ENCODE peak calls at places on chromosomes 2 and 18, in seven cellular contexts. C, U, D, P, H, Q and T are unnamed samples.

GRCh38 chr2:81194176-81194575 is 889.6 kb upstream of the LRRTM1 start:
- DNase-seq in C (no peak), U (no peak), D (no peak), P (no peak), H (no peak), Q (no peak), T (no peak)

GRCh38 chr2:204027105-204027504 is 90.5 kb downstream of the ICOS start:
- DNase-seq in C (no peak), U (peak; percentile 62), D (no peak), P (peak; percentile 13), H (no peak), Q (peak; percentile 23), T (peak; percentile 68)

GRCh38 chr2:203590496-203590895 is 55.4 kb upstream of the RAPH1 start:
- DNase-seq in C (no peak), U (no peak), D (no peak), P (no peak), H (no peak), Q (no peak), T (no peak)

GRCh38 chr2:203437516-203437915 is 97.6 kb downstream of the RAPH1 start:
- DNase-seq in C (no peak), U (no peak), D (no peak), P (no peak), H (no peak), Q (no peak), T (no peak)

GRCh38 chr2:38224181-38224580 is 148.2 kb upstream of the CYP1B1 start:
- DNase-seq in C (no peak), U (no peak), D (no peak), P (no peak), H (no peak), Q (no peak), T (no peak)

GRCh38 chr2:67792796-67793195 is 270.0 kb downstream of the C1D start:
- DNase-seq in C (no peak), U (no peak), D (no peak), P (no peak), H (no peak), Q (no peak), T (no peak)

GRCh38 chr2:176813526-176814179 is 398.9 kb upstream of the HNRNPA3 start:
- DNase-seq in C (no peak), U (no peak), D (no peak), P (no peak), H (no peak), Q (no peak), T (no peak)

GRCh38 chr2:122267947-122268346 is 512.5 kb downstream of the TSN start:
- DNase-seq in C (no peak), U (no peak), D (no peak), P (no peak), H (no peak), Q (no peak), T (no peak)

GRCh38 chr18:58223717-58224424 is 179.8 kb downstream of the NEDD4L start:
- DNase-seq in C (peak; percentile 88), U (peak; percentile 91), D (peak; percentile 81), P (peak; percentile 96), H (no peak), Q (peak; percentile 81), T (no peak)

DNA sequence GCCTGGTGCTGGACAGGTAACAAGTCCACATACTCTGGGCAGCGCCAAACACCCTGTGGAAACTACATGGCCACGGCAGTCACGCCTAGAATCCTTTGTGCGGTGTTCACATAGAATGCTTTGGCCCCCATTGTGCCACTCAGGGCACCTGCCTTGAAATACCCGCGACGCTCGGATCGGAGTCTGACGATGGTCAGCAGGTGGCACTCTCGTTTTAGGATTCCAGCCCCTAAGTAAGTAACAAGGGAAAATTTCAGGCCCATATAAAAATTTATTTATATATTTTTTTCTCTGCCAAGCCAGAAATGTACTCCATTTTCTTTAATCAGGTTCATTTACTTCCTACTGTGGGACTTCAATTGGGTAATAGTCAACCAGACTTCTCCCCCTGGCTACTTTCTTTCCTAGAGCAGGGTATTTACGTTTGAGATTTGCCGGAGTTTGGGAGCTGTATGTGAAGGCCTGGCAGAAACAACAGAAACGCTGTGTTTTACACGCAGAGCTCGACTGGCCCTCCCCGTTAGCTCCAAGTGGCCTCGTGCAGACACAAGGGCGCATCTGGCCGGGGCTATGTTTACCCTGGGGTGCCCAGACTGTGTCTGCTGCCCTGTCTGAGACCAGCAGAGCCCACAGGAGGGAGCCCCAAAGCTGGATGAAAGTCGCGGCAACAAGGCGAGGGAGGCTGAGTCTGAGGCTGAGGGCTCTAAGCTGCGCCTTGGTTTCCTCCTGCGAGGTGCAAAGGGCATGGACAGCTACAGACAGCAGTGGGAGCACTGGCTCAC is 41.6 kb downstream of the LRRC30 start:
- DNase-seq in C (peak; percentile 89), U (peak; percentile 93), D (peak; percentile 55), P (peak; percentile 61), H (no peak), Q (peak; percentile 81), T (no peak)
- TF ChIP-seq CTCF in C (peak; percentile 53), U (peak; percentile 79), D (peak; percentile 82), P (peak; percentile 57), H (no peak), Q (peak; percentile 62), T (no peak)

GRCh38 chr2:127045792-127046501 is 61.0 kb downstream of the BIN1 start:
- DNase-seq in C (no peak), U (no peak), D (no peak), P (no peak), H (no peak), Q (no peak), T (no peak)

GRCh38 chr2:127048618-127048935 is 58.4 kb downstream of the BIN1 start:
- DNase-seq in C (no peak), U (no peak), D (no peak), P (no peak), H (no peak), Q (no peak), T (no peak)

GRCh38 chr2:127046579-127046978 is 60.4 kb downstream of the BIN1 start:
- DNase-seq in C (no peak), U (no peak), D (no peak), P (no peak), H (no peak), Q (no peak), T (no peak)

GRCh38 chr2:127047716-127048617 is 59.0 kb downstream of the BIN1 start:
- DNase-seq in C (no peak), U (no peak), D (no peak), P (no peak), H (no peak), Q (no peak), T (no peak)

DNA sequence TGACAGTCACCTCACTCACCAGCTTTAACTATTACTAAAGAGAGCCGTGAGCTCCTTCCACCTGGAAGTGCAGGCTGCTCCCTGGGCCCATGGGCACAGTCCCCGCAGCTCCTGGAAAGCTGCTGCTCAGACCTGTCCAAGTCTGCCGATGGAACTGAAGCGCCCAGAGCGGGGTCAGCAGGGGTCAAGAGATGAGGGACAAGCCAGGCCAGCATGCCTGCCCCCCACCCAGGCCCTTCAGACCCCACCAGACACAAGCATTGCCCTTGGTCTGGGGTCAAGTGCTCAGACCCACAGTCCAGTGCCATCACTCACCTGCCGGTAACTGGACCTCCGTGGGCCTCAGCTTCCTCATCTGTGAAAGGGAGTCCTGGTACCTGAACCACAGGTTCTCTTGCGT is 59.9 kb downstream of the BIN1 start:
- DNase-seq in C (no peak), U (no peak), D (no peak), P (no peak), H (no peak), Q (no peak), T (no peak)
- H3K4me3 ChIP-seq in C (no peak overlapping the region), U (no peak overlapping the region), D (no peak overlapping the region), P (no peak overlapping the region), H (no peak overlapping the region), Q (no peak overlapping the region), T (no peak overlapping the region)

DNA sequence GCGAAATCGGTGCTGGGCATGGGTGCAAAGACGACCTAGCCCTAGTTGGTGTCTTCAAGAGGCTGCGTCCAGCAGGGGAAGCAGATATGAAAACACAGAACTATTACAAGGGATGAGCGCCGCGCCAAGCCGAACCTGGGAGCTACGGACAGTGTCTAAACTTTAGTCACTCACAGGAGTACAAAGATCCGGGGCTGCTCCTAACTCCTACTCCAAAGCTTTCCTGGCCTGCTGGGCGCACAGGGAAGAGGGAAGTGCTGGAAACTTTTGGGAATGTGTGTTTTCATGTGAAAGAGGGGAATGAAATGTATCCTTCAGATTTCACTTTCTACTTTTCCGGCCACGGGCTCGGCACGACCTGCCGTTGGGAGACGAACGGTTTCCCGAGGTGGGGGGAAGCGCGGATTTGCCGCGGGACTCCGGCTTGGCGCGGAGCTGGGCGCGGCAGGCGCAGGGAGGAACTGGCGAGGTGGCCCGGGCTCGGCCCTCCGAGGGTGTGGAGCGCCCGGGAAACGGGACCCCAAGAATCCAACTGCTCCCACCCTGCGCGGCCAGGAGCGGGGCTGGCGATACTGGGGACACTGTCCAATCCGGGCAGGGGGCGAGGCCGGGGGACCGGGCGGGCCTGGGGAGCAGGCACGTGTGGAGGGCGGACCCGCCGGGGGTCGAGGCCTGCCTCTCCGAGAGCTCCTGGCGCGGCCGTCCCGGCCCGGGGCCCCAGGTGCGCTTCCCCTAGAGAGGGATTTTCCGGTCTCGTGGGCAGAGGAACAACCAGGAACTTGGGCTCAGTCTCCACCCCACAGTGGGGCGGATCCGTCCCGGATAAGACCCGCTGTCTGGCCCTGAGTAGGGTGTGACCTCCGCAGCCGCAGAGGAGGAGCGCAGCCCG is at the start of gene ANXA4:
- DNase-seq in C (peak; percentile 73), U (peak; percentile 81), D (peak; percentile 90), P (peak; percentile 74), H (peak; percentile 55), Q (peak; percentile 83), T (peak; percentile 89)
- TF ChIP-seq CTCF in C (peak; percentile 40), U (peak; percentile 58), D (no peak), P (peak; percentile 13), H (no peak), Q (peak; percentile 26), T (peak; percentile 2)

GRCh38 chr18:75868031-75868430 is 440.5 kb upstream of the SMIM21 start:
- DNase-seq in C (no peak), U (no peak), D (no peak), P (no peak), H (no peak), Q (no peak), T (no peak)

GRCh38 chr18:75869197-75869596 is 441.7 kb upstream of the SMIM21 start:
- DNase-seq in C (no peak), U (no peak), D (no peak), P (no peak), H (no peak), Q (no peak), T (no peak)

GRCh38 chr18:75865639-75866038 is 438.1 kb upstream of the SMIM21 start:
- DNase-seq in C (no peak), U (no peak), D (no peak), P (no peak), H (no peak), Q (no peak), T (no peak)

GRCh38 chr18:75860166-75860565 is 432.7 kb upstream of the SMIM21 start:
- DNase-seq in C (no peak), U (no peak), D (no peak), P (no peak), H (no peak), Q (no peak), T (no peak)

GRCh38 chr18:75864816-75865215 is 437.3 kb upstream of the SMIM21 start:
- DNase-seq in C (no peak), U (no peak), D (no peak), P (no peak), H (no peak), Q (no peak), T (no peak)
- H3K4me3 ChIP-seq in C (no peak overlapping the region), U (no peak overlapping the region), D (no peak overlapping the region), P (no peak overlapping the region), H (no peak overlapping the region), Q (no peak overlapping the region), T (no peak overlapping the region)

GRCh38 chr2:207710814-207711740 is at the start of gene CCNYL1:
- DNase-seq in C (peak; percentile 100), U (peak; percentile 100), D (peak; percentile 99), P (peak; percentile 99), H (peak; percentile 97), Q (peak; percentile 100), T (peak; percentile 99)
- TF ChIP-seq CTCF in C (peak; percentile 3), U (peak; percentile 24), D (peak; percentile 34), P (peak; percentile 10), H (no peak), Q (peak; percentile 10), T (no peak)